ENCODE peak calls at places on chromosomes 11 and 22, in five cellular contexts. O, C, M, K and H are unnamed samples.

GRCh38 chr22:48167238-48167637 is 1404.8 kb downstream of the TBC1D22A start:
- DNase-seq in K (no peak), M (no peak), O (no peak), C (no peak), H (peak; percentile 69)

GRCh38 chr22:50261615-50262459 is at the start of gene MAPK12:
- DNase-seq in C (peak; percentile 63), O (peak; percentile 59), K (peak; percentile 28), M (peak; percentile 56), H (peak; percentile 87)

GRCh38 chr22:35752172-35752832 is 34.6 kb downstream of the APOL5 start:
- DNase-seq in K (no peak), M (no peak), C (peak; percentile 45), O (no peak), H (peak; percentile 65)

GRCh38 chr22:20721409-20722218 is 52.3 kb upstream of the SERPIND1 start:
- DNase-seq in C (no peak), O (no peak), M (no peak), K (no peak), H (no peak)

GRCh38 chr11:128279861-128280260 is 307.5 kb downstream of the ETS1 start:
- DNase-seq in K (peak; percentile 23), M (no peak), O (peak; percentile 72), C (no peak), H (no peak)

GRCh38 chr22:49508561-49508960 is 319.1 kb downstream of the BRD1 start:
- DNase-seq in M (no peak), K (no peak), O (no peak), C (no peak), H (no peak)

GRCh38 chr11:74954199-74954598 is 5.1 kb downstream of the SPCS2 start:
- DNase-seq in O (no peak), K (no peak), M (no peak), C (no peak), H (no peak)

GRCh38 chr11:33559567-33559966 is 141.1 kb downstream of the C11orf91 start:
- DNase-seq in K (no peak), C (no peak), O (no peak), M (no peak), H (no peak)

GRCh38 chr11:1878134-1879031 is 13.3 kb downstream of the PRR33 start:
- DNase-seq in M (peak; percentile 66), C (no peak), O (no peak), K (no peak), H (no peak)

GRCh38 chr22:45034821-45035220 is 25.0 kb upstream of the PHF21B start:
- DNase-seq in K (no peak), O (no peak), M (no peak), C (no peak), H (no peak)

GRCh38 chr11:112588252-112588668 is 327.6 kb upstream of the PLET1 start:
- DNase-seq in O (peak; percentile 89), M (peak; percentile 92), K (peak; percentile 90), C (peak; percentile 83), H (peak; percentile 92)

GRCh38 chr11:63918576-63919171 is 1.7 kb upstream of the RCOR2 start:
- DNase-seq in K (no peak), M (peak; percentile 31), C (no peak), O (peak; percentile 45), H (peak; percentile 84)

GRCh38 chr22:27804683-27805297 is 3.2 kb upstream of the MN1 start:
- DNase-seq in C (peak; percentile 28), O (peak; percentile 89), M (peak; percentile 86), K (peak; percentile 66), H (peak; percentile 88)

GRCh38 chr11:82900277-82901164 is at the start of gene PRCP:
- DNase-seq in O (peak; percentile 97), M (peak; percentile 95), K (peak; percentile 96), C (peak; percentile 92), H (peak; percentile 93)

GRCh38 chr11:7098235-7098832 is 9.5 kb downstream of the RBMXL2 start:
- DNase-seq in O (peak; percentile 64), C (peak; percentile 71), M (peak; percentile 70), K (peak; percentile 72), H (peak; percentile 56)

GRCh38 chr11:10628506-10629236 is 60.2 kb upstream of the LYVE1 start:
- DNase-seq in M (no peak), K (no peak), O (no peak), C (no peak), H (no peak)

GRCh38 chr22:30866811-30867271 is 101.7 kb downstream of the MORC2 start:
- DNase-seq in C (no peak), K (peak; percentile 14), M (peak; percentile 3), O (peak; percentile 12), H (peak; percentile 31)

GRCh38 chr11:81840375-81840774 is 893.3 kb downstream of the FAM181B start:
- DNase-seq in K (no peak), O (no peak), M (no peak), C (no peak), H (no peak)

GRCh38 chr22:25702046-25702445 is 39.9 kb upstream of the MYO18B start:
- DNase-seq in C (peak; percentile 10), O (peak; percentile 36), K (peak; percentile 11), M (no peak), H (no peak)

GRCh38 chr11:12941671-12942070 is 67.4 kb upstream of the RASSF10 start:
- DNase-seq in C (no peak), O (no peak), K (no peak), M (no peak), H (no peak)

GRCh38 chr11:103297900-103298299 is 188.7 kb downstream of the DYNC2H1 start:
- DNase-seq in C (no peak), O (no peak), K (no peak), M (no peak), H (no peak)

GRCh38 chr22:48960981-48961655 is 866.6 kb downstream of the BRD1 start:
- DNase-seq in O (no peak), K (no peak), M (no peak), C (no peak), H (no peak)

GRCh38 chr11:27370374-27370773 is 7.4 kb upstream of the CCDC34 start:
- DNase-seq in M (peak; percentile 76), C (no peak), K (no peak), O (no peak), H (no peak)

GRCh38 chr11:26186389-26186788 is 145.5 kb upstream of the ANO3 start:
- DNase-seq in K (no peak), M (no peak), C (no peak), O (no peak), H (no peak)

GRCh38 chr11:69799582-69799981 is 19.6 kb downstream of the FGF3 start:
- DNase-seq in C (no peak), O (peak; percentile 59), M (no peak), K (peak; percentile 70), H (peak; percentile 37)
- TF ChIP-seq EZH2phosphoT487 in C (no peak), O (no peak), M (no peak), K (no peak), H (no peak)

DNA sequence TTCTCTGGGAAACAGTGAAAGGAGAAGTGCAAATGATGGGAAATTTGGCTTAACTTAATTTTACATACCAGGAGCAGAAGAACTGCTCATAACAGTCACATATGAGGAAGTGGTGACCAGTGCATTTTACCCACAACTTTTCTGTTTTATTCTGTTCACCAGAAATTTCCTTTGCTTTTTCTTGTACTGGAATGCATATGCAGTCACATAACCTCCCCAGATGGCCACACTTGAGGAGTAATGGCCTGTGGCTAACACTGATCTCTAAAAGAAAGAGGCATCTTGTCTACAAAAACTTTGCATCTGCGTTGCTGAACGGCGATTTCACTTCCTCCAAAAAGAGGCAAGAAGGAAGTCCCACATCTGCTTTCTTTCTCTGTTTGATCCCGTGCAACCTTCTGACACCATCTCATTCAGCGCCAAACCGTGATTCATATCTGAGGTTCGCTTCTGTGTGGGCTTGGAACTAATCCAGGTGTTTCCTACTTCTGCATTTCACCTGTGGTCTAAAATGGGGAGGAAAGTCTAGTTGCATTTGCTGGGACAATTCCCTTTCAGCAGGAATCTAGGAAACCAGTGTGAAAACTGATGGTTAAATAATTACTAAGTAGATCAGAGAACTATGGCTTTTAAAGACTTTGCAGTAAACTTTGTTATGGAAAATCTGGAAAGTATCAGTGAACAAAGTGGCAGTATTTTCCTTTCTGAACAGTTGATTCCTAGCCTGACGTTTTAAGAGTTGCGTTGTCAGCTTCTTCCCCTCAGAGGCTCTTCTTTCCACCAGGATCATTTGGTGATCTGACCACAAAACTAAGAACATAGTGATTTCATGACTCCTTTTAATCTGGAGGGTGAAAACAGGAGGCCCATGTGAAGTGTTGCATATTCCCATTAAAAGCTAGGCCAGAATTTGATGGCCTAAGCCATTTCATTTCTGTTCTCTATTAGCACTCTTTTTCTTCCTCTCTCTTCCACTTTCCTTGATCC is 4.2 kb upstream of the MPEG1 start:
- DNase-seq in C (peak; percentile 88), K (peak; percentile 85), M (no peak), O (peak; percentile 71), H (no peak)
- TF ChIP-seq EZH2phosphoT487 in C (no peak), K (no peak), M (no peak), O (no peak), H (no peak)

GRCh38 chr11:77139201-77139600 is 11.2 kb downstream of the MYO7A start:
- DNase-seq in M (no peak), O (no peak), K (no peak), C (no peak), H (no peak)

GRCh38 chr11:77142091-77142975 is 14.3 kb downstream of the MYO7A start:
- DNase-seq in M (no peak), K (no peak), C (no peak), O (no peak), H (no peak)

GRCh38 chr11:77141475-77141874 is 13.4 kb downstream of the MYO7A start:
- DNase-seq in M (no peak), C (no peak), K (no peak), O (no peak), H (no peak)

GRCh38 chr11:77141034-77141433 is 13.0 kb downstream of the MYO7A start:
- DNase-seq in O (peak; percentile 75), K (peak; percentile 74), C (no peak), M (peak; percentile 63), H (no peak)

GRCh38 chr11:77140231-77140959 is 12.3 kb downstream of the MYO7A start:
- DNase-seq in O (peak; percentile 32), M (no peak), K (no peak), C (no peak), H (peak; percentile 47)
- TF ChIP-seq EZH2phosphoT487 in O (no peak), M (no peak), K (no peak), C (no peak), H (no peak)

GRCh38 chr11:57251491-57252104 is 14.5 kb upstream of the APLNR start:
- DNase-seq in K (no peak), M (peak; percentile 31), O (peak; percentile 55), C (no peak), H (no peak)

GRCh38 chr11:57249384-57250319 is 12.6 kb upstream of the APLNR start:
- DNase-seq in M (peak; percentile 87), K (peak; percentile 83), C (peak; percentile 48), O (peak; percentile 76), H (peak; percentile 74)

GRCh38 chr11:57251037-57251436 is 14.0 kb upstream of the APLNR start:
- DNase-seq in M (no peak), K (no peak), C (no peak), O (no peak), H (no peak)

GRCh38 chr11:57244911-57245310 is 7.9 kb upstream of the APLNR start:
- DNase-seq in M (no peak), K (no peak), C (no peak), O (no peak), H (no peak)

DNA sequence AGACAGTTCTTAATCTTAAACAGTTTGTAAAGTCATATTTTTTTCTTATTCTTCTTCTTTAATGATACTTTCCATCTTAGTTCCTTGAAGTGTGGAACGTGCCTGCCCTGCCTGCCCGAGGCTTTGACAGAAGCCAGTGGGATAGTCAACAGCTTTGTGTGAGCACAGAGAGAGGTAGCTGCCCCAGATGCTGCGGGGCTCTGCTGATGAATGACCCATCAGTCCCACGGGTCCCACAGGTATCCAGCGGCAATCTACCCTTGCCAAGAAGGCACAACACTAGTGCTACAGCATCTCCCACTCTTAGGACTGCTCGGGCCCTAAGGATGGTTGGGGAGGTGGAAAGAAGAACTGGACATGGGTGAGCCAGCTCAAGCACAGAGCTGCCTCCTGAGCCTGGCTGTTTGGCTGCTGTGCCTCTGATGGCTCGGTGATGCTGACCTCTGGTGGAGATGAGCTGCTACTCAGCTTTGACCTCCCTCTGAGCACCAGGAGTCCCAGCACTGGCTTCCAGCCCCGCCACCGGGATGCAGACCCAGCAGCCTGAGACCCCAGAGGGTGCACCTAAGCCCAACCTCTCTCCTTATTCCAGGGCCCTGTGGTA is 11.8 kb upstream of the APLNR start:
- DNase-seq in M (peak; percentile 85), K (peak; percentile 69), C (peak; percentile 20), O (peak; percentile 89), H (peak; percentile 89)
- TF ChIP-seq EZH2phosphoT487 in M (no peak), K (no peak), C (no peak), O (no peak), H (no peak)